ENCODE peak calls at places on chromosome 21, in four cellular contexts. F is HepG2, G is K562, N is GM12878. X is an unnamed sample.

GRCh38 chr21:46080171-46081021 is 17.5 kb upstream of the COL6A2 start:
- DNase-seq in F (no peak), G (peak), N (no peak), X (no peak)

GRCh38 chr21:37000381-37000780 is 6.1 kb upstream of the RIPPLY3 start:
- DNase-seq in F (no peak), G (no peak), N (no peak), X (no peak)

GRCh38 chr21:36792505-36792967 is 93.6 kb downstream of the SIM2 start:
- DNase-seq in F (no peak), G (no peak), N (no peak), X (no peak)

GRCh38 chr21:18153063-18153462 is 91.6 kb upstream of the CHODL start:
- DNase-seq in F (no peak), G (no peak), N (no peak), X (no peak)

GRCh38 chr21:36889401-36889800 is 77.1 kb downstream of the HLCS start:
- DNase-seq in F (no peak), G (no peak), N (no peak), X (no peak)

GRCh38 chr21:15224346-15225086 is 159.7 kb upstream of the NRIP1 start:
- DNase-seq in F (no peak), G (no peak), N (no peak), X (no peak)

GRCh38 chr21:31354604-31355443 is 10.8 kb upstream of the TIAM1 start:
- DNase-seq in F (no peak), G (no peak), N (peak), X (no peak)

GRCh38 chr21:36718951-36719501 is 20.1 kb downstream of the SIM2 start:
- DNase-seq in F (peak), G (peak), N (no peak), X (no peak)

GRCh38 chr21:36100971-36101641 is 31.3 kb downstream of the CBR1 start:
- DNase-seq in F (no peak), G (no peak), N (no peak), X (no peak)

GRCh38 chr21:32741336-32741735 is 13.5 kb upstream of the SYNJ1 start:
- DNase-seq in F (no peak), G (no peak), N (no peak), X (no peak)

GRCh38 chr21:14716761-14717396 is 170.8 kb upstream of the SAMSN1 start:
- DNase-seq in F (no peak), G (no peak), N (no peak), X (no peak)

GRCh38 chr21:17818158-17819113 is 720 bp downstream of the C21orf91 start:
- DNase-seq in F (peak), G (no peak), N (no peak), X (peak)

GRCh38 chr21:35428041-35428400 is 378.9 kb upstream of the RUNX1 start:
- DNase-seq in F (no peak), G (no peak), N (no peak), X (no peak)

GRCh38 chr21:42538479-42539275 is 25.0 kb downstream of the SLC37A1 start:
- DNase-seq in F (no peak), G (no peak), N (no peak), X (peak)

GRCh38 chr21:14880922-14881321 is 183.9 kb downstream of the NRIP1 start:
- DNase-seq in F (no peak), G (no peak), N (no peak), X (no peak)

GRCh38 chr21:32298148-32298559 is 501 bp upstream of the MRAP start:
- DNase-seq in F (no peak), G (no peak), N (no peak), X (no peak)

GRCh38 chr21:32351428-32351827 is 41.4 kb downstream of the URB1 start:
- DNase-seq in F (no peak), G (no peak), N (no peak), X (no peak)

GRCh38 chr21:20739421-20739820 is 258.8 kb upstream of the NCAM2 start:
- DNase-seq in F (no peak), G (peak), N (no peak), X (peak)

GRCh38 chr21:42310411-42311001 is 4.7 kb downstream of the TFF3 start:
- DNase-seq in F (no peak), G (no peak), N (no peak), X (no peak)

GRCh38 chr21:43273708-43274021 is 104.9 kb downstream of the CRYAA start:
- DNase-seq in F (no peak), G (no peak), N (no peak), X (no peak)

GRCh38 chr21:15967661-15968060 is 237.9 kb downstream of the USP25 start:
- DNase-seq in F (no peak), G (no peak), N (no peak), X (no peak)

GRCh38 chr21:45698493-45698947 is 55.0 kb downstream of the PCBP3 start:
- DNase-seq in F (no peak), G (no peak), N (no peak), X (no peak)

GRCh38 chr21:30340714-30341573 is 3.5 kb upstream of the KRTAP27-1 start:
- DNase-seq in F (peak), G (peak), N (no peak), X (peak)
- TF ChIP-seq BHLHE40 in F (no peak), G (no peak), N (no peak), X (no peak)

GRCh38 chr21:44356636-44357035 is 3.2 kb downstream of the TRPM2 start:
- DNase-seq in F (no peak), G (no peak), N (no peak), X (no peak)
- TF ChIP-seq SP1 in F (no peak), G (no peak), N (no peak), X (no peak)

DNA sequence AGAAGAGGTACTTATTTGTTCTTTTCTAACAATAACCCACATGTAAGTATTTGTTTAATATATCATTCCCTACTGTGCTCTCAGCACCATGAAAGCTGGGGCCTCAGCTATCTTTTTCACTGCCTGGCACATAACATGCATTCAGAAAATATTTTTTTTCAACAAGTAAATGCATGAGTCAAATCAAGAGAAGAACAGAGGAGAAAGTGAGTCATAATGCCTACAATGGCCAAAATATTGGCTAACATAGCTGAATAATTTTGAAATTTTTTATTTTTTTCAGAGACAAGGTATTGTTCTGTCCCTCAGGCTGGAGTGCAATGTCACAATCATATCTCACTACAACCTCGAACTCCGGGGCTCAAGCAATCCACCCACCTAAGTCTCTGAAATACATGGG is 252.2 kb upstream of the ADAMTS5 start:
- DNase-seq in F (no peak), G (no peak), N (no peak), X (no peak)
- TF ChIP-seq BHLHE40 in F (no peak), G (no peak), N (no peak), X (no peak)

GRCh38 chr21:26834181-26834945 is 10.8 kb downstream of the ADAMTS1 start:
- DNase-seq in F (no peak), G (no peak), N (no peak), X (no peak)
- TF ChIP-seq SP1 in F (no peak), G (no peak), N (no peak), X (no peak)

GRCh38 chr21:38323721-38324591 is 67.2 kb downstream of the KCNJ15 start:
- DNase-seq in F (no peak), G (no peak), N (no peak), X (no peak)
- TF ChIP-seq BHLHE40 in F (no peak), G (no peak), N (no peak), X (no peak)